ENCODE peak calls at places on chromosomes 11 and 22, in nine cellular contexts. E is H9; J is neural crest cell; Y is stimulated activated CD8-positive, alpha-beta memory T cell treated with anti-CD3 and anti-CD28 coated beads, Interleukin-2, amount 100 ng/mL, for 48 hours; W is RPMI7951; Q is non-pigmented ciliary epithelial cell; B is NCI-H1092; L is fibroblast of gingiva; P is activated naive CD4-positive, alpha-beta T cell treated with anti-CD3 and anti-CD28 coated beads for 36 hours. A is an unnamed sample.

GRCh38 chr11:91396243-91397133 is 828.1 kb upstream of the FAT3 start:
- DNase-seq in E (no peak), J (no peak), Y (no peak), W (no peak), Q (peak; percentile 17), B (no peak), L (no peak), P (no peak), A (no peak)

GRCh38 chr22:49349841-49350381 is 477.8 kb downstream of the BRD1 start:
- DNase-seq in E (peak; percentile 15), J (no peak), Y (no peak), W (no peak), Q (no peak), B (no peak), L (no peak), P (no peak), A (no peak)

GRCh38 chr11:78416285-78417174 is 1.1 kb downstream of the GAB2 start:
- DNase-seq in E (peak; percentile 80), J (peak; percentile 75), Y (peak; percentile 61), W (peak; percentile 86), Q (peak; percentile 43), B (peak; percentile 82), L (peak; percentile 70), P (peak; percentile 88), A (peak; percentile 91)

GRCh38 chr11:32580967-32581366 is 2.7 kb upstream of the EIF3M start:
- DNase-seq in E (no peak), J (no peak), Y (no peak), W (no peak), Q (no peak), B (no peak), L (no peak), P (no peak), A (no peak)

GRCh38 chr22:25492950-25493790 is 71.3 kb upstream of the GRK3 start:
- DNase-seq in E (no peak), J (no peak), Y (no peak), W (peak; percentile 8), Q (no peak), B (peak; percentile 68), L (no peak), P (no peak), A (peak; percentile 72)

GRCh38 chr22:36227806-36228205 is 11.5 kb downstream of the APOL2 start:
- DNase-seq in E (no peak), J (no peak), Y (no peak), W (no peak), Q (no peak), B (no peak), L (no peak), P (no peak), A (no peak)

GRCh38 chr22:39814899-39815298 is 78.7 kb downstream of the ENTHD1 start:
- DNase-seq in E (no peak), J (no peak), Y (no peak), W (peak; percentile 11), Q (no peak), B (no peak), L (peak; percentile 33), P (no peak), A (no peak)

GRCh38 chr11:47406896-47407745 is 1.3 kb upstream of the SLC39A13 start:
- DNase-seq in E (peak; percentile 61), J (no peak), Y (no peak), W (no peak), Q (no peak), B (no peak), L (peak; percentile 66), P (no peak), A (no peak)

GRCh38 chr11:119337581-119338317 is 2.9 kb downstream of the C1QTNF5 start:
- DNase-seq in E (peak; percentile 88), J (no peak), Y (no peak), W (peak; percentile 47), Q (no peak), B (no peak), L (no peak), P (no peak), A (no peak)

GRCh38 chr11:116644948-116645305 is 127.9 kb downstream of the BUD13 start:
- DNase-seq in E (peak; percentile 72), J (no peak), Y (no peak), W (no peak), Q (no peak), B (no peak), L (no peak), P (no peak), A (no peak)

GRCh38 chr11:68051191-68052136 is 12.6 kb downstream of the TCIRG1 start:
- DNase-seq in E (peak; percentile 59), J (no peak), Y (no peak), W (no peak), Q (no peak), B (no peak), L (no peak), P (no peak), A (no peak)

GRCh38 chr11:15835705-15836411 is 520.5 kb downstream of the SOX6 start:
- DNase-seq in E (no peak), J (no peak), Y (no peak), W (no peak), Q (no peak), B (no peak), L (no peak), P (no peak), A (no peak)

GRCh38 chr11:37718431-37718999 is 1120.5 kb upstream of the RAG2 start:
- DNase-seq in E (no peak), J (no peak), Y (no peak), W (no peak), Q (no peak), B (no peak), L (peak; percentile 64), P (no peak), A (no peak)

GRCh38 chr22:39558254-39558727 is 12.3 kb upstream of the CACNA1I start:
- DNase-seq in E (no peak), J (no peak), Y (no peak), W (no peak), Q (no peak), B (no peak), L (no peak), P (no peak), A (no peak)

GRCh38 chr11:28618426-28618825 is 510.2 kb downstream of the METTL15 start:
- DNase-seq in E (no peak), J (no peak), Y (no peak), W (no peak), Q (no peak), B (no peak), L (peak; percentile 11), P (no peak), A (no peak)

GRCh38 chr11:27471588-27472397 is 797 bp downstream of the LGR4 start:
- DNase-seq in E (peak; percentile 61), J (peak; percentile 26), Y (no peak), W (peak; percentile 20), Q (no peak), B (peak; percentile 7), L (no peak), P (peak; percentile 33), A (peak; percentile 32)

GRCh38 chr22:31626427-31627150 is 35.4 kb downstream of the PISD start:
- DNase-seq in E (peak; percentile 24), J (no peak), Y (no peak), W (no peak), Q (no peak), B (no peak), L (peak; percentile 59), P (no peak), A (no peak)

GRCh38 chr11:114166897-114167323 is 107.4 kb downstream of the ZBTB16 start:
- DNase-seq in E (no peak), J (no peak), Y (no peak), W (peak; percentile 91), Q (no peak), B (peak; percentile 42), L (peak; percentile 96), P (peak; percentile 25), A (peak; percentile 83)

GRCh38 chr11:60957188-60957587 is 5.2 kb upstream of the SLC15A3 start:
- DNase-seq in E (no peak), J (no peak), Y (no peak), W (peak; percentile 46), Q (no peak), B (no peak), L (no peak), P (no peak), A (no peak)

GRCh38 chr22:38788417-38788816 is 5.5 kb downstream of the DNAL4 start:
- DNase-seq in E (no peak), J (no peak), Y (no peak), W (peak; percentile 97), Q (peak; percentile 83), B (peak; percentile 60), L (peak; percentile 89), P (no peak), A (peak; percentile 72)

GRCh38 chr11:47051217-47051616 is 114.7 kb downstream of the CSTPP1 start:
- DNase-seq in E (no peak), J (no peak), Y (no peak), W (peak; percentile 77), Q (no peak), B (no peak), L (peak; percentile 60), P (no peak), A (no peak)

GRCh38 chr11:501683-502287 is 5.3 kb downstream of the RNH1 start:
- DNase-seq in E (no peak), J (no peak), Y (no peak), W (no peak), Q (no peak), B (no peak), L (no peak), P (no peak), A (no peak)

GRCh38 chr22:43911351-43911750 is 12.3 kb upstream of the PNPLA3 start:
- DNase-seq in E (no peak), J (no peak), Y (no peak), W (no peak), Q (no peak), B (no peak), L (no peak), P (no peak), A (no peak)

GRCh38 chr11:86152006-86152862 is 83.3 kb upstream of the PICALM start:
- DNase-seq in E (no peak), J (no peak), Y (no peak), W (peak; percentile 71), Q (no peak), B (no peak), L (no peak), P (no peak), A (peak; percentile 98)

GRCh38 chr11:63508009-63508408 is 2.1 kb downstream of the LGALS12 start:
- DNase-seq in E (peak; percentile 88), J (no peak), Y (no peak), W (peak; percentile 41), Q (no peak), B (no peak), L (peak; percentile 14), P (peak; percentile 46), A (peak; percentile 94)

GRCh38 chr11:45906965-45907591 is at the start of gene FREY1:
- DNase-seq in E (no peak), J (no peak), Y (no peak), W (no peak), Q (no peak), B (no peak), L (peak; percentile 22), P (no peak), A (peak; percentile 53)

GRCh38 chr11:34758262-34758661 is 137.4 kb downstream of the EHF start:
- DNase-seq in E (no peak), J (no peak), Y (no peak), W (no peak), Q (no peak), B (no peak), L (peak; percentile 52), P (no peak), A (no peak)

GRCh38 chr11:45182902-45183301 is 36.5 kb downstream of the PRDM11 start:
- DNase-seq in E (peak; percentile 52), J (no peak), Y (no peak), W (peak; percentile 19), Q (no peak), B (no peak), L (peak; percentile 14), P (no peak), A (no peak)

GRCh38 chr11:34495724-34496377 is 17.7 kb downstream of the ELF5 start:
- DNase-seq in E (no peak), J (no peak), Y (no peak), W (no peak), Q (no peak), B (peak; percentile 13), L (no peak), P (no peak), A (no peak)

GRCh38 chr11:64314146-64314804 is 3.1 kb downstream of the TRMT112 start:
- DNase-seq in E (no peak), J (no peak), Y (no peak), W (no peak), Q (no peak), B (no peak), L (no peak), P (no peak), A (no peak)

GRCh38 chr22:43377486-43377995 is 34.3 kb upstream of the MPPED1 start:
- DNase-seq in E (no peak), J (no peak), Y (no peak), W (peak; percentile 80), Q (no peak), B (no peak), L (no peak), P (no peak), A (no peak)